ENCODE peak calls at places on chromosomes 12 and 14, in nine cellular contexts. One of them, this sample, is unnamed.
A peak's percentile ranks its signal among the peaks of the same experiment; 100 is the strongest.

GRCh38 chr12:57624441-57625220 is 8.4 kb downstream of the B4GALNT1 start:
- DNase-seq in SIG-M5: no peak
- DNase-seq in MCF 10A: no peak
- DNase-seq in germinal center: no peak
- DNase-seq in neuronal stem cell: no peak
- DNase-seq in T-helper 2 cell: no peak
- DNase-seq in GM12865: no peak
- DNase-seq in left lung: no peak
- DNase-seq in nephron progenitor cell: no peak
- DNase-seq in this sample: no peak

GRCh38 chr14:100729982-100730381 is 3.3 kb downstream of the DLK1 start:
- DNase-seq in germinal center: no peak
- DNase-seq in neuronal stem cell: no peak
- DNase-seq in MCF 10A: no peak
- DNase-seq in GM12865: no peak
- DNase-seq in SIG-M5: no peak
- DNase-seq in nephron progenitor cell: no peak
- DNase-seq in T-helper 2 cell: no peak
- DNase-seq in left lung: no peak
- DNase-seq in this sample: peak; percentile 11

GRCh38 chr14:23602181-23603095 is 23.8 kb upstream of the JPH4 start:
- DNase-seq in neuronal stem cell: no peak
- DNase-seq in T-helper 2 cell: no peak
- DNase-seq in GM12865: peak; percentile 46
- DNase-seq in left lung: no peak
- DNase-seq in SIG-M5: no peak
- DNase-seq in germinal center: no peak
- DNase-seq in nephron progenitor cell: no peak
- DNase-seq in MCF 10A: no peak
- DNase-seq in this sample: no peak

GRCh38 chr14:20435454-20436362 is at the start of gene KLHL33:
- DNase-seq in neuronal stem cell: no peak
- DNase-seq in MCF 10A: no peak
- DNase-seq in germinal center: no peak
- DNase-seq in left lung: no peak
- DNase-seq in SIG-M5: no peak
- DNase-seq in T-helper 2 cell: no peak
- DNase-seq in nephron progenitor cell: no peak
- DNase-seq in GM12865: no peak
- DNase-seq in this sample: peak; percentile 90

GRCh38 chr14:54909763-54910162 is 7.1 kb upstream of the GCH1 start:
- DNase-seq in left lung: no peak
- DNase-seq in germinal center: no peak
- DNase-seq in nephron progenitor cell: no peak
- DNase-seq in neuronal stem cell: no peak
- DNase-seq in SIG-M5: no peak
- DNase-seq in MCF 10A: no peak
- DNase-seq in T-helper 2 cell: no peak
- DNase-seq in GM12865: no peak
- DNase-seq in this sample: no peak

GRCh38 chr12:9951026-9951652 is 19.0 kb upstream of the CLEC2A start:
- DNase-seq in T-helper 2 cell: peak; percentile 42
- DNase-seq in SIG-M5: no peak
- DNase-seq in left lung: no peak
- DNase-seq in MCF 10A: no peak
- DNase-seq in GM12865: peak; percentile 41
- DNase-seq in germinal center: no peak
- DNase-seq in nephron progenitor cell: no peak
- DNase-seq in neuronal stem cell: no peak
- DNase-seq in this sample: no peak

GRCh38 chr12:80272516-80272915 is 171.5 kb upstream of the PTPRQ start:
- DNase-seq in nephron progenitor cell: no peak
- DNase-seq in GM12865: no peak
- DNase-seq in T-helper 2 cell: no peak
- DNase-seq in MCF 10A: no peak
- DNase-seq in germinal center: no peak
- DNase-seq in SIG-M5: no peak
- DNase-seq in neuronal stem cell: peak; percentile 11
- DNase-seq in left lung: no peak
- DNase-seq in this sample: no peak

GRCh38 chr14:99724196-99724891 is 40.2 kb downstream of the CYP46A1 start:
- DNase-seq in nephron progenitor cell: no peak
- DNase-seq in GM12865: no peak
- DNase-seq in SIG-M5: no peak
- DNase-seq in left lung: no peak
- DNase-seq in T-helper 2 cell: no peak
- DNase-seq in neuronal stem cell: no peak
- DNase-seq in MCF 10A: no peak
- DNase-seq in germinal center: no peak
- DNase-seq in this sample: no peak

GRCh38 chr12:130504110-130504835 is 166.6 kb downstream of the PIWIL1 start:
- DNase-seq in neuronal stem cell: peak; percentile 21
- DNase-seq in left lung: no peak
- DNase-seq in SIG-M5: no peak
- DNase-seq in MCF 10A: no peak
- DNase-seq in nephron progenitor cell: no peak
- DNase-seq in GM12865: no peak
- DNase-seq in germinal center: no peak
- DNase-seq in T-helper 2 cell: no peak
- DNase-seq in this sample: no peak

GRCh38 chr14:64465856-64466554 is 706 bp downstream of the AKAP5 start:
- DNase-seq in MCF 10A: peak; percentile 18
- DNase-seq in T-helper 2 cell: no peak
- DNase-seq in germinal center: no peak
- DNase-seq in GM12865: no peak
- DNase-seq in SIG-M5: no peak
- DNase-seq in nephron progenitor cell: peak; percentile 35
- DNase-seq in left lung: no peak
- DNase-seq in neuronal stem cell: peak; percentile 56
- DNase-seq in this sample: no peak

GRCh38 chr14:89027097-89027740 is 202.8 kb downstream of the TTC8 start:
- DNase-seq in SIG-M5: no peak
- DNase-seq in nephron progenitor cell: peak; percentile 80
- DNase-seq in MCF 10A: peak; percentile 36
- DNase-seq in germinal center: peak; percentile 83
- DNase-seq in neuronal stem cell: peak; percentile 57
- DNase-seq in GM12865: peak; percentile 68
- DNase-seq in left lung: peak; percentile 53
- DNase-seq in T-helper 2 cell: peak; percentile 16
- DNase-seq in this sample: peak; percentile 65